ENCODE peak calls at places on chromosomes 6 and 20, in six cellular contexts. A is EL; E is kidney glomerular epithelial cell; V is COR-L47; T is HEK293T; H is stimulated activated CD8-positive, alpha-beta memory T cell treated with anti-CD3 and anti-CD28 coated beads, Interleukin-15, amount 100 ng/mL, for 24 hours. R is an unnamed sample.

GRCh38 chr6:20180935-20181334 is 31.3 kb downstream of the MBOAT1 start:
- DNase-seq in A (no peak), E (peak; percentile 18), V (no peak), T (no peak), H (no peak), R (no peak)

GRCh38 chr20:46438156-46438750 is 31.8 kb upstream of the ELMO2 start:
- DNase-seq in A (peak; percentile 37), E (peak; percentile 17), V (peak; percentile 25), T (peak; percentile 51), H (no peak), R (peak; percentile 91)

GRCh38 chr6:167858842-167859520 is 32.3 kb downstream of the AFDN start:
- DNase-seq in A (no peak), E (no peak), V (no peak), T (no peak), H (no peak), R (no peak)

GRCh38 chr6:82711105-82711829 is 347.6 kb downstream of the TPBG start:
- DNase-seq in A (no peak), E (no peak), V (no peak), T (no peak), H (no peak), R (peak; percentile 51)

GRCh38 chr6:111922454-111923297 is 49.4 kb upstream of the FYN start:
- DNase-seq in A (peak; percentile 56), E (no peak), V (peak; percentile 59), T (no peak), H (no peak), R (no peak)

GRCh38 chr6:1911476-1911875 is 301.8 kb downstream of the FOXC1 start:
- DNase-seq in A (peak; percentile 20), E (no peak), V (no peak), T (no peak), H (no peak), R (no peak)

GRCh38 chr20:1567392-1568165 is 10.1 kb upstream of the SIRPD start:
- DNase-seq in A (peak; percentile 94), E (peak; percentile 95), V (no peak), T (no peak), H (no peak), R (no peak)

GRCh38 chr6:32816746-32817204 is at the start of gene HLA-DOB:
- DNase-seq in A (peak; percentile 14), E (peak; percentile 19), V (no peak), T (peak; percentile 25), H (no peak), R (peak; percentile 23)

GRCh38 chr6:53524455-53524815 is 20.5 kb downstream of the GCLC start:
- DNase-seq in A (peak; percentile 77), E (peak; percentile 35), V (no peak), T (no peak), H (no peak), R (no peak)

GRCh38 chr6:109165392-109165964 is 70.2 kb downstream of the CEP57L1 start:
- DNase-seq in A (peak; percentile 18), E (peak; percentile 35), V (no peak), T (peak; percentile 10), H (no peak), R (no peak)

GRCh38 chr6:131861356-131861755 is 53.5 kb downstream of the ENPP1 start:
- DNase-seq in A (peak; percentile 48), E (no peak), V (no peak), T (no peak), H (no peak), R (no peak)

GRCh38 chr20:37839432-37839827 is 63.5 kb upstream of the VSTM2L start:
- DNase-seq in A (no peak), E (no peak), V (no peak), T (peak; percentile 26), H (no peak), R (no peak)

GRCh38 chr6:70369332-70369950 is 43.9 kb upstream of the FAM135A start:
- DNase-seq in A (peak; percentile 68), E (peak; percentile 86), V (peak; percentile 22), T (peak; percentile 74), H (peak; percentile 24), R (peak; percentile 58)

GRCh38 chr6:33737267-33738026 is 9.3 kb downstream of the IP6K3 start:
- DNase-seq in A (no peak), E (no peak), V (no peak), T (no peak), H (no peak), R (no peak)

GRCh38 chr6:125149256-125150144 is 4.1 kb upstream of the TPD52L1 start:
- DNase-seq in A (peak; percentile 29), E (peak; percentile 75), V (no peak), T (peak; percentile 37), H (no peak), R (no peak)

GRCh38 chr6:79469381-79470246 is 67.6 kb downstream of the LCA5 start:
- DNase-seq in A (peak; percentile 10), E (no peak), V (no peak), T (no peak), H (no peak), R (no peak)

GRCh38 chr6:56230976-56231566 is 16.3 kb downstream of the COL21A1 start:
- DNase-seq in A (no peak), E (no peak), V (no peak), T (no peak), H (no peak), R (no peak)

GRCh38 chr6:48664850-48665249 is 553.9 kb upstream of the PTCHD4 start:
- DNase-seq in A (peak; percentile 80), E (no peak), V (peak; percentile 31), T (no peak), H (no peak), R (no peak)

GRCh38 chr6:15987569-15987968 is 141.3 kb upstream of the MYLIP start:
- DNase-seq in A (peak; percentile 16), E (no peak), V (no peak), T (no peak), H (no peak), R (no peak)